ENCODE peak calls at places on chromosomes 1 and 21, in eight cellular contexts. Z is breast epithelium, T is ovary, Q is A549, J is esophagus muscularis mucosa, H is H54, S is adrenal gland, D is uterus. I is an unnamed sample.

GRCh38 chr1:89589515-89589914 is 43.4 kb upstream of the LRRC8C start:
- DNase-seq in Q (no peak), T (no peak), H (no peak), S (no peak), J (no peak), Z (no peak), D (no peak), I (no peak)

GRCh38 chr1:2639607-2640521 is 7.0 kb upstream of the MMEL1 start:
- DNase-seq in D (no peak), Q (no peak), H (no peak), T (no peak), Z (no peak), J (no peak), S (no peak), I (no peak)

GRCh38 chr21:24759348-24760118 is 847.7 kb downstream of the MRPL39 start:
- DNase-seq in D (no peak), S (no peak), T (no peak), Z (no peak), Q (no peak), J (no peak), H (no peak), I (no peak)

GRCh38 chr1:6131561-6131960 is 48.6 kb downstream of the CHD5 start:
- DNase-seq in Z (no peak), S (no peak), T (no peak), J (no peak), H (no peak), D (no peak), Q (no peak), I (no peak)

GRCh38 chr1:42784946-42785693 is at the start of gene TMEM269:
- DNase-seq in J (no peak), Q (no peak), H (no peak), D (no peak), S (peak; percentile 22), Z (no peak), T (no peak), I (peak; percentile 20)

GRCh38 chr1:231844986-231845502 is 218.5 kb downstream of the DISC1 start:
- DNase-seq in J (no peak), Z (no peak), D (no peak), Q (no peak), H (no peak), T (no peak), S (no peak), I (no peak)

GRCh38 chr1:44723496-44724407 is 7.2 kb downstream of the RNU5D-1 start:
- DNase-seq in H (no peak), D (no peak), Q (no peak), Z (no peak), J (no peak), S (no peak), T (peak; percentile 17), I (no peak)

GRCh38 chr1:214331827-214332423 is 51.0 kb downstream of the SMYD2 start:
- DNase-seq in J (no peak), S (no peak), T (no peak), D (no peak), Q (peak; percentile 77), Z (no peak), H (peak; percentile 55), I (peak; percentile 68)

GRCh38 chr1:202967684-202968281 is 726 bp upstream of the CYB5R1 start:
- DNase-seq in Q (no peak), D (no peak), T (no peak), S (no peak), H (no peak), Z (no peak), J (no peak), I (peak; percentile 65)

GRCh38 chr1:2556277-2557145 is at the start of gene TNFRSF14:
- DNase-seq in J (no peak), Z (peak; percentile 46), S (peak; percentile 55), Q (no peak), T (peak; percentile 65), H (no peak), D (peak; percentile 61), I (peak; percentile 85)

GRCh38 chr1:7012461-7012924 is 227.2 kb downstream of the CAMTA1 start:
- DNase-seq in T (no peak), D (no peak), S (no peak), Z (no peak), Q (no peak), H (no peak), J (no peak), I (no peak)

GRCh38 chr1:169576241-169576933 is 9.9 kb downstream of the F5 start:
- DNase-seq in S (no peak), T (no peak), Z (no peak), J (no peak), D (no peak), Q (no peak), H (no peak), I (no peak)

GRCh38 chr1:108142773-108143394 is 57.3 kb downstream of the SLC25A24 start:
- DNase-seq in D (no peak), H (no peak), S (no peak), Z (no peak), T (no peak), J (no peak), Q (no peak), I (no peak)

GRCh38 chr1:236819856-236820255 is 24.8 kb downstream of the MTR start:
- DNase-seq in Q (no peak), D (no peak), H (no peak), T (no peak), J (no peak), Z (no peak), S (no peak), I (no peak)

GRCh38 chr1:212557739-212558664 is 50.6 kb upstream of the ATF3 start:
- DNase-seq in Z (peak; percentile 50), J (no peak), D (no peak), T (no peak), H (no peak), Q (no peak), S (peak; percentile 71), I (peak; percentile 64)

GRCh38 chr1:212560933-212561460 is 47.6 kb upstream of the ATF3 start:
- DNase-seq in T (no peak), Q (no peak), Z (no peak), J (peak; percentile 70), S (no peak), H (no peak), D (no peak), I (no peak)

GRCh38 chr1:212556822-212557549 is 51.6 kb upstream of the ATF3 start:
- DNase-seq in Q (no peak), S (no peak), H (no peak), D (no peak), T (no peak), Z (no peak), J (no peak), I (no peak)

GRCh38 chr1:212559929-212560328 is 48.6 kb upstream of the ATF3 start:
- DNase-seq in Q (no peak), S (peak; percentile 38), J (no peak), T (peak; percentile 24), H (no peak), D (no peak), Z (no peak), I (no peak)

GRCh38 chr1:212558665-212559480 is 49.7 kb upstream of the ATF3 start:
- DNase-seq in D (peak; percentile 93), S (peak; percentile 94), T (peak; percentile 93), Q (peak; percentile 82), H (peak; percentile 70), J (peak; percentile 97), Z (peak; percentile 93), I (peak; percentile 98)
- TF ChIP-seq POLR2A in D (peak; percentile 93), S (peak; percentile 6), T (peak; percentile 59), Q (no peak), H (peak; percentile 31), J (peak; percentile 58), Z (peak; percentile 88), I (peak; percentile 73)

GRCh38 chr1:154972517-154973343 is 1.8 kb upstream of the CKS1B start:
- DNase-seq in T (peak; percentile 58), S (peak; percentile 75), Q (peak; percentile 85), H (peak; percentile 71), Z (peak; percentile 91), D (peak; percentile 64), J (no peak), I (no peak)

GRCh38 chr1:154973344-154974085 is 966 bp upstream of the CKS1B start:
- DNase-seq in Z (peak; percentile 97), H (peak; percentile 58), J (peak; percentile 99), S (peak; percentile 98), Q (peak; percentile 88), T (peak; percentile 97), D (peak; percentile 98), I (peak; percentile 100)

GRCh38 chr1:154975409-154976205 is 1.1 kb downstream of the CKS1B start:
- DNase-seq in J (no peak), Q (no peak), H (no peak), D (peak; percentile 65), T (peak; percentile 77), Z (peak; percentile 63), S (peak; percentile 73), I (peak; percentile 83)

GRCh38 chr1:154974808-154975408 is 427 bp downstream of the CKS1B start:
- DNase-seq in S (peak; percentile 95), T (peak; percentile 96), Q (peak; percentile 94), D (peak; percentile 94), J (peak; percentile 98), Z (peak; percentile 94), H (peak; percentile 77), I (peak; percentile 99)

DNA sequence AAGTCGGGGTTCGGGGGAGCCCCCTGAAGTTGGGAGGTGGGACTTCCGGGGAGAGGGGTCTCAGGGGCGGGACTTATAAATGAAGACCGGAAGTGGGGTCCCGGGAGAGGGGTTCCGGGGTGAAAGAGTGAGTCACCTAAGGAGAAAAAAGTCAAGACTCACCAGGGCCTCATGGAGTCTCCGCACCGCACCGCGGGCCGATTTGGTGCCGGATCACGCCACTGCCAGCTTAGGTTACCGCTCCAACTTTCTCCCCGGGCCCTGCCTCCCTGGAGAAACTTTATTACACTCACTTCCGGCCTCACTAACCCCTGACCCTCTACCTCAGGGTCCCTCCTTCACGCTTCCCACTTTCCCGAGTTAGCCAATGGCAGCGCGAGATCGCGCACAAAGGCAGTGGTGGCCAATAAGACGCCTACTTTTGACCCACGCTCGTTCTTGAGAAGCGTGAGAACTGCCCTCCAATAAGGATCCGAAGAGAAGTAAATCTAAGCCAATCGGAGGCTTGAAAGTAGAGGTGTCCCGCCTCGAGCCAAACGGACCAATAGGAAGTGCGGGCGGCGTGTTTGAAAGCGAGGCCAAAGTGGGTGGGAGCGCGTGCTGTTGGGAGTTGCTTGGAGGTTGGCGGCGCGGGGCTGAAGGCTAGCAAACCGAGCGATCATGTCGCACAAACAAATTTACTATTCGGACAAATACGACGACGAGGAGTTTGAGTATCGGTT is at the start of gene CKS1B:
- DNase-seq in T (peak; percentile 98), D (peak; percentile 98), H (peak; percentile 86), S (peak; percentile 96), Z (peak; percentile 100), J (peak; percentile 100), Q (peak; percentile 99), I (peak; percentile 100)
- TF ChIP-seq POLR2A in T (peak; percentile 91), D (peak; percentile 45), H (no peak), S (peak; percentile 78), Z (peak; percentile 75), J (peak; percentile 77), Q (peak; percentile 24), I (peak; percentile 97)

DNA sequence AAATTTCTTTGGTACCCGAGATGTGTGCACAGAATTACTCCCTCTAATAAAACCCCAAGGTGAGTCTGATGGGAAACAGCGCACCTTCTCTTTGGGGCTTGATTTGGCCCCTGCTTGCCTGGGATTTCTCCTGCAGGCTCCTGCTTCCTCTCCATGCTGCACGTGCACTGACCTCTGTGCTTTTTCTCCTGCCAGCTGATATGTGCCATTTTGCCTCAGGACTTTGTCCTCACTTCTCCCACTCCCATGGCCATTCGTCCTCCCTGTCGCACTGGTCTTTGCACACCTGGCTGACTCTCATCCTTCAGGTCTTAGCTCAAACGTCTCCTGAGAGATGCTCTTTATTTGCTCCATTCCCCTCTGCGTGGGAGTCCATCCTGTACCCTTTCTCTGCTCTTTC is 1.2 kb downstream of the CBR1 start:
- DNase-seq in T (no peak), Z (no peak), S (no peak), J (no peak), Q (no peak), H (no peak), D (no peak), I (no peak)
- TF ChIP-seq POLR2A in T (no peak), Z (no peak), S (no peak), J (no peak), Q (no peak), H (no peak), D (no peak), I (no peak)

GRCh38 chr1:103525607-103526507 is at the start of gene RNPC3:
- DNase-seq in Q (peak; percentile 25), S (peak; percentile 89), D (peak; percentile 84), H (peak; percentile 43), Z (peak; percentile 82), T (peak; percentile 88), J (peak; percentile 96), I (peak; percentile 96)
- TF ChIP-seq POLR2A in Q (no peak), S (peak; percentile 24), D (peak; percentile 46), H (no peak), Z (no peak), T (no peak), J (no peak), I (peak; percentile 71)